ENCODE peak calls at places on chromosomes 7 and 10, in six cellular contexts. N is upper lobe of right lung; O is Peyer's patch; C is ELF-1; Z is GM13977; S is stimulated activated CD4-positive, alpha-beta T cell treated with anti-CD3 and anti-CD28 coated beads, TNF-alpha, amount 100 ng/mL, for 48 hours. K is an unnamed sample.
A peak's percentile ranks its signal among the peaks of the same experiment; 100 is the strongest.

GRCh38 chr10:60139798-60140566 is 233.6 kb upstream of the CCDC6 start:
- DNase-seq in N (no peak), O (no peak), C (peak; percentile 82), Z (no peak), S (no peak), K (no peak)

GRCh38 chr7:131497454-131497853 is 59.0 kb downstream of the PODXL start:
- DNase-seq in N (no peak), O (no peak), C (no peak), Z (no peak), S (no peak), K (no peak)

GRCh38 chr7:68754414-68754813 is 843.9 kb upstream of the AUTS2 start:
- DNase-seq in N (no peak), O (no peak), C (no peak), Z (no peak), S (no peak), K (no peak)

GRCh38 chr10:60353519-60354258 is 36.0 kb downstream of the ANK3 start:
- DNase-seq in N (no peak), O (no peak), C (peak; percentile 24), Z (no peak), S (no peak), K (no peak)

GRCh38 chr7:44087914-44088838 is 5.8 kb upstream of the POLM start:
- DNase-seq in N (no peak), O (no peak), C (no peak), Z (no peak), S (no peak), K (no peak)

GRCh38 chr10:1050555-1050954 is 1.6 kb upstream of the IDI1 start:
- DNase-seq in N (no peak), O (peak; percentile 63), C (peak; percentile 63), Z (peak; percentile 29), S (no peak), K (peak; percentile 57)

GRCh38 chr7:149822353-149822943 is 15.7 kb upstream of the ZNF862 start:
- DNase-seq in N (peak; percentile 62), O (peak; percentile 22), C (no peak), Z (no peak), S (no peak), K (no peak)

GRCh38 chr7:99958564-99959227 is 17.1 kb downstream of the AZGP1 start:
- DNase-seq in N (no peak), O (no peak), C (no peak), Z (no peak), S (no peak), K (no peak)

GRCh38 chr10:102642553-102643345 is 1.5 kb upstream of the TRIM8 start:
- DNase-seq in N (peak; percentile 84), O (peak; percentile 85), C (peak; percentile 80), Z (peak; percentile 59), S (no peak), K (peak; percentile 70)

GRCh38 chr7:130912086-130912909 is 178.3 kb upstream of the KLF14 start:
- DNase-seq in N (no peak), O (no peak), C (no peak), Z (no peak), S (no peak), K (no peak)

GRCh38 chr10:98910048-98910447 is 325.6 kb downstream of the HPSE2 start:
- DNase-seq in N (no peak), O (no peak), C (peak; percentile 54), Z (no peak), S (no peak), K (no peak)

GRCh38 chr10:71006497-71006896 is 118.1 kb upstream of the PCBD1 start:
- DNase-seq in N (no peak), O (no peak), C (peak; percentile 60), Z (no peak), S (no peak), K (no peak)

GRCh38 chr10:126227762-126228134 is 160.5 kb downstream of the ADAM12 start:
- DNase-seq in N (no peak), O (no peak), C (no peak), Z (no peak), S (no peak), K (no peak)

GRCh38 chr7:74173074-74173473 is 1.1 kb upstream of the EIF4H start:
- DNase-seq in N (peak; percentile 72), O (no peak), C (peak; percentile 37), Z (no peak), S (no peak), K (peak; percentile 43)

GRCh38 chr10:88542522-88542921 is 40.6 kb downstream of the RNLS start:
- DNase-seq in N (no peak), O (no peak), C (no peak), Z (no peak), S (no peak), K (no peak)

GRCh38 chr7:68684246-68684850 is 913.9 kb upstream of the AUTS2 start:
- DNase-seq in N (no peak), O (no peak), C (peak; percentile 57), Z (no peak), S (no peak), K (no peak)

GRCh38 chr10:117350905-117351304 is 24.3 kb downstream of the PDZD8 start:
- DNase-seq in N (no peak), O (no peak), C (no peak), Z (no peak), S (no peak), K (no peak)

GRCh38 chr10:72254891-72255568 is 18.7 kb upstream of the DDIT4 start:
- DNase-seq in N (peak; percentile 91), O (peak; percentile 91), C (peak; percentile 80), Z (peak; percentile 55), S (no peak), K (peak; percentile 89)

GRCh38 chr7:44063547-44063893 is 1.8 kb downstream of the PGAM2 start:
- DNase-seq in N (no peak), O (no peak), C (peak; percentile 51), Z (no peak), S (no peak), K (peak; percentile 0)

GRCh38 chr7:9488555-9488954 is 1055.1 kb downstream of the NXPH1 start:
- DNase-seq in N (no peak), O (no peak), C (no peak), Z (no peak), S (no peak), K (no peak)

GRCh38 chr7:30476401-30477145 is 2.0 kb downstream of the NOD1 start:
- DNase-seq in N (no peak), O (no peak), C (no peak), Z (no peak), S (no peak), K (no peak)

GRCh38 chr7:963236-964078 is 9.0 kb upstream of the ADAP1 start:
- DNase-seq in N (peak; percentile 67), O (peak; percentile 50), C (no peak), Z (no peak), S (no peak), K (no peak)

GRCh38 chr7:155203882-155204691 is 93.6 kb upstream of the INSIG1 start:
- DNase-seq in N (no peak), O (no peak), C (no peak), Z (no peak), S (no peak), K (no peak)

GRCh38 chr7:149846436-149847046 is 8.4 kb downstream of the ZNF862 start:
- DNase-seq in N (no peak), O (no peak), C (no peak), Z (peak; percentile 55), S (no peak), K (no peak)

GRCh38 chr7:101545441-101546190 is 83.5 kb downstream of the MYL10 start:
- DNase-seq in N (peak; percentile 33), O (peak; percentile 33), C (no peak), Z (no peak), S (no peak), K (no peak)

GRCh38 chr7:98211676-98212531 is 665 bp downstream of the BHLHA15 start:
- DNase-seq in N (peak; percentile 66), O (peak; percentile 45), C (peak; percentile 44), Z (peak; percentile 45), S (no peak), K (peak; percentile 18)

GRCh38 chr7:123432601-123433000 is 101.8 kb downstream of the IQUB start:
- DNase-seq in N (no peak), O (no peak), C (no peak), Z (no peak), S (no peak), K (no peak)

GRCh38 chr7:38561166-38561565 is 70.0 kb downstream of the AMPH start:
- DNase-seq in N (no peak), O (no peak), C (no peak), Z (no peak), S (no peak), K (no peak)

GRCh38 chr7:3206101-3206500 is 95.0 kb upstream of the SDK1 start:
- DNase-seq in N (no peak), O (no peak), C (no peak), Z (no peak), S (no peak), K (no peak)

GRCh38 chr10:88793747-88794299 is 8.7 kb upstream of the LIPM start:
- DNase-seq in N (no peak), O (no peak), C (no peak), Z (peak; percentile 22), S (no peak), K (no peak)

GRCh38 chr7:78052112-78052511 is 253.5 kb downstream of the PHTF2 start:
- DNase-seq in N (no peak), O (no peak), C (peak; percentile 89), Z (no peak), S (no peak), K (no peak)

GRCh38 chr10:78250313-78251040 is 216.8 kb downstream of the RPS24 start:
- DNase-seq in N (no peak), O (no peak), C (no peak), Z (no peak), S (no peak), K (no peak)

GRCh38 chr7:115356139-115356746 is 434.3 kb downstream of the MDFIC start:
- DNase-seq in N (no peak), O (no peak), C (no peak), Z (no peak), S (no peak), K (no peak)

GRCh38 chr7:34756025-34756437 is 98.0 kb downstream of the NPSR1 start:
- DNase-seq in N (no peak), O (no peak), C (no peak), Z (no peak), S (no peak), K (no peak)

GRCh38 chr10:100327007-100327700 is 2.9 kb downstream of the PKD2L1 start:
- DNase-seq in N (no peak), O (no peak), C (no peak), Z (peak; percentile 83), S (no peak), K (peak; percentile 23)

GRCh38 chr7:149797771-149798170 is 24.4 kb upstream of the ZNF467 start:
- DNase-seq in N (no peak), O (no peak), C (no peak), Z (no peak), S (no peak), K (no peak)

GRCh38 chr10:49359349-49360231 is 36.3 kb downstream of the DRGX start:
- DNase-seq in N (no peak), O (no peak), C (peak; percentile 92), Z (no peak), S (no peak), K (no peak)

GRCh38 chr7:138713191-138713590 is 12.0 kb upstream of the SVOPL start:
- DNase-seq in N (no peak), O (no peak), C (no peak), Z (no peak), S (no peak), K (no peak)

GRCh38 chr7:91239171-91239604 is 25.0 kb upstream of the FZD1 start:
- DNase-seq in N (no peak), O (no peak), C (no peak), Z (no peak), S (no peak), K (no peak)

GRCh38 chr7:5701085-5701914 is 80.2 kb downstream of the RNF216 start:
- DNase-seq in N (no peak), O (no peak), C (no peak), Z (peak; percentile 26), S (peak; percentile 54), K (no peak)